ENCODE peak calls at places on chromosomes 16 and 17, in five cellular contexts. V, Z, G, M and C are unnamed samples. For H3K4me1, the result is how much of the 10 kb centered on the place peaks cover.

GRCh38 chr17:50828508-50829170 is 6.7 kb upstream of the WFIKKN2 start:
- DNase-seq in Z (no peak), G (no peak), V (no peak), M (no peak), C (no peak)

GRCh38 chr17:73142763-73143395 is 21.9 kb upstream of the SSTR2 start:
- DNase-seq in V (no peak), Z (no peak), M (no peak), G (no peak), C (no peak)

GRCh38 chr16:66521227-66521626 is 28.7 kb downstream of the TK2 start:
- DNase-seq in M (no peak), V (no peak), G (no peak), Z (no peak), C (no peak)

GRCh38 chr17:50421308-50422031 is 4.5 kb upstream of the ACSF2 start:
- DNase-seq in Z (peak), V (no peak), M (no peak), G (no peak), C (no peak)

GRCh38 chr17:75970011-75970523 is 8.9 kb downstream of the ACOX1 start:
- DNase-seq in V (no peak), M (no peak), Z (peak), G (peak), C (no peak)

GRCh38 chr16:67430504-67431076 is 331 bp upstream of the HSD11B2 start:
- DNase-seq in V (no peak), G (peak), M (no peak), Z (peak), C (peak)

GRCh38 chr16:595942-596735 is 6.3 kb downstream of the RAB40C start:
- DNase-seq in Z (no peak), G (no peak), V (peak), M (no peak), C (no peak)

GRCh38 chr17:29570521-29570920 is 2.0 kb downstream of the TP53I13 start:
- DNase-seq in Z (no peak), V (no peak), G (no peak), M (peak), C (no peak)

GRCh38 chr17:68790481-68790880 is 164.7 kb downstream of the ABCA8 start:
- DNase-seq in G (no peak), V (no peak), M (no peak), Z (no peak), C (no peak)

GRCh38 chr17:72665841-72666518 is 426.5 kb downstream of the SLC39A11 start:
- DNase-seq in Z (no peak), V (no peak), G (no peak), M (no peak), C (no peak)

GRCh38 chr17:55769625-55770000 is 18.8 kb downstream of the PCTP start:
- DNase-seq in Z (peak), M (no peak), G (no peak), V (no peak), C (no peak)

GRCh38 chr17:10107320-10108165 is 90.9 kb downstream of the GAS7 start:
- DNase-seq in M (no peak), G (no peak), V (no peak), Z (no peak), C (no peak)

GRCh38 chr16:86778108-86778745 is 199.9 kb downstream of the FOXL1 start:
- DNase-seq in V (no peak), Z (no peak), M (no peak), G (no peak), C (no peak)

GRCh38 chr16:80594756-80595155 is 54.0 kb downstream of the DYNLRB2 start:
- DNase-seq in G (no peak), Z (no peak), V (no peak), M (no peak), C (no peak)

GRCh38 chr17:79038545-79039135 is 14.7 kb downstream of the C1QTNF1 start:
- DNase-seq in M (peak), G (no peak), Z (no peak), V (no peak), C (no peak)

GRCh38 chr16:47977802-47978201 is 178.0 kb downstream of the ABCC12 start:
- DNase-seq in M (no peak), V (no peak), G (no peak), Z (no peak), C (no peak)

GRCh38 chr16:66603537-66604375 is 748 bp upstream of the CMTM3 start:
- DNase-seq in Z (peak), G (peak), M (no peak), V (peak), C (peak)

GRCh38 chr16:31395647-31396046 is 2.5 kb downstream of the ITGAD start:
- DNase-seq in M (no peak), Z (no peak), V (peak), G (no peak), C (no peak)

GRCh38 chr16:3155181-3155580 is 20.4 kb downstream of the ZNF213 start:
- DNase-seq in Z (no peak), V (no peak), M (no peak), G (no peak), C (no peak)

GRCh38 chr17:290121-290521 is 62.5 kb downstream of the RPH3AL start:
- DNase-seq in M (peak), G (no peak), Z (no peak), V (no peak), C (no peak)

GRCh38 chr17:39167492-39167891 is 1.5 kb upstream of the ARL5C start:
- DNase-seq in Z (no peak), M (no peak), G (no peak), V (peak), C (no peak)

GRCh38 chr17:6474376-6474775 is 30.1 kb downstream of the PIMREG start:
- DNase-seq in Z (no peak), G (no peak), V (no peak), M (no peak), C (no peak)

DNA sequence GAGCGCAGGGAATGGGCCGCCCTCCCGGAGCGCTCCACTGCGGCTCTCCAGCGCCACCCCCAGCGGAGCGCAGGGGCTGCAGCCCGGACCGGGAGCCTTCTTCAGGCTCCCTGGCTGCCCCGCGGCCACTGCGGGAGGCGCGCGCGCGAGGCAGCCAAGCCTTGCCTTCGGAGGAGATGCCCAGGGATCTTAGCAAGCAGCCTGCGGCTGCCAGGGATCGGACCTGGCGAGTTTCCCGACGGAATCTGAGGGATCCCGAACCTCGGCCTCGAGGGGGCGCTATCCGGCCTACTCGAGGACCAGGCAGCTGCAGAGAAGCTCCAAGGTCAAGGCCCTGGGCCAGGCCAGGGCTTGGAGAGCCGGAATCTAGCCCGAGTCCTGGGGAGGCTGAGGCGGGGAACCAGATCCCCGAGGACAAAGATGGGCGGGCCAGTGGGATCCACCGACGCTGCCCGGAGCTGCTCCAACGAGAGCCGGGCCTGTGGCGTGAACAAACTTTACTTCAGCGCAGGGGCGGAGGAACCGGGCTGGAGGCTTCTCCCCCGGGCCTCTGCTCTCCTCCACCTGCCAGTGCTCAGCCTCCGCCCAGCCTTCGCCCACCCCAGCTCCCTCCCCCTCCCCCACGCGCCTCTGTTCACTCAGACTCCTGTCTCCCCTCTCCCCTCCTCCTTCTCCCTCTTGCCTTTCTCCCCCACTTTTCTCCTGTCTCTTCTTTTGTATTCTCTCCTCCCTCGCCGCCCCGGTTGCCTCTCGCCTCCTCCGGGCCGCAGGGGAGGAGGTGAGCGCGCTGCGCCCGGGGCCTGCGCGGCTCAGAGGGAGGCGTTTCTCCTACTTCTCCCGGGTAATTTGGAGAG is at the start of gene IRX6:
- DNase-seq in Z (peak), M (peak), G (peak), V (peak), C (peak)
- H3K4me3 ChIP-seq in Z (peak), M (no peak), G (peak), V (no peak), C (peak)

GRCh38 chr16:65054457-65054856 is 67.4 kb downstream of the CDH11 start:
- DNase-seq in G (no peak), Z (no peak), V (no peak), M (no peak), C (no peak)

GRCh38 chr16:65044861-65045260 is 77.0 kb downstream of the CDH11 start:
- DNase-seq in V (no peak), G (no peak), M (no peak), Z (no peak), C (no peak)

DNA sequence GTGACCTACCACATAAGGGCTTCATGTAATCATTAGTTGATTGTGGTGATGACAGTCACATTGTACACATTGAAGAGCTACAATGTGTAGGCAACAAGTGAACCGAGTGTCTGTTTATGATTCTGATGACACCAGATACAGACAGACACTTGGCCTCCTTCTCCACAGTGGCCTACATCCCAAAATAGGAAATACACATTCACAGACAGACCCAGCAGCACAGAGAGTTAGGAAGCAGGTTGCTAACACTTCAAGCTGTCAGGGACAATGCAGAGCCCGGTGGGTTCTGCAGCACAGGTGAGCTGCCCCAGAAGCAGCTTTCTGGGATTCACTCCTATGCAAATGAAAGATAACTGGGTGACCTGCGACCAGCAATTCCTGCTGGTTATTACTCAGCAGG is 72.2 kb downstream of the CDH11 start:
- DNase-seq in Z (no peak), V (no peak), M (no peak), G (no peak), C (no peak)
- H3K4me1 ChIP-seq in Z (under half), V (under half), M (under half), G (under half), C (under half)

DNA sequence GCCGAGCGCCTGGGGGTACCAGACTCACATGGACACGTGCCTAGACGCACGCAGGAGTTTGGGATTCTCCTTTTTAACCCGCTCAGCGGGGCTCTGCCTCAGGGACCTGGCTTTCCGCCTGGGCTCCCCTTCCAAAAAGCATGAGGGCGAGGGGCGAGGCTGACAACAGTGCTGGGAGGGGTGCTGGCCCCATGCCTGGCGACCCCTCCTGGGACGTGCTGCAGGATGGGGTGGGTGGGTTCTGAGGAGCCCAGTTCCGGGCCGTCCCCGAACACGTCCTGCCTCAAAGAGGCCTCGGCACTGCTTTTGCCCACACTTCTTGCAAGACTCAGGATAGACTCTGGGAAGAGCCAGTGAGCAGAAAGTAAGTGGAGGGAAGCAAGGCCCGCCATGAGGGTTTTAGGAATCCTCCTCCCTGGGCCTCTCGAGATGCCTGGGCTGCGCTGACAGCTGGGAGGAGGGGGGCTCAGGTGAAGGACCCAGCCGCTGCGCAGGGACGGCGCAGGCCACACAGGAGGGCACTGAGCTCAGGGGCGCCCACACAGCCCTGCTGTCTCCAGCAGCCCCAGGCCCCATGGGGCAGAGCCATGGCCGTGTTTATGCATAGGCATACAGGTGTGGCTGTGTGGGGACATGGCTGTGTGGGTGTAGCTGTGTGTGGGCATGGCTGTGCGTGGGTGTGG is 15.4 kb upstream of the PABPN1L start:
- DNase-seq in G (no peak), M (no peak), V (no peak), Z (no peak), C (no peak)
- TF ChIP-seq CTCF in G (no peak), M (no peak), V (no peak), Z (no peak), C (no peak)

GRCh38 chr16:56047307-56048234 is 143.7 kb upstream of the GNAO1 start:
- DNase-seq in V (no peak), G (peak), M (no peak), Z (no peak), C (peak)
- H3K4me3 ChIP-seq in V (no peak), G (no peak), M (no peak), Z (no peak), C (no peak)

GRCh38 chr17:66549731-66550207 is 247.4 kb downstream of the PRKCA start:
- DNase-seq in V (no peak), Z (no peak), G (no peak), M (no peak), C (no peak)
- H3K4me1 ChIP-seq in V (under half), Z (under half), G (under half), M (under half), C (under half)